ENCODE peak calls at places on chromosomes 11 and 22, in six cellular contexts. H, Q, Z, O, D and V are unnamed samples.
A peak's percentile ranks its signal among the peaks of the same experiment; 100 is the strongest.

GRCh38 chr22:34105461-34106062 is 185.3 kb upstream of the LARGE1 start:
- DNase-seq in O (peak; percentile 56), Q (peak; percentile 35), H (peak; percentile 26), D (peak; percentile 15), Z (no peak), V (no peak)

GRCh38 chr11:107316426-107316825 is 141.2 kb downstream of the CWF19L2 start:
- DNase-seq in O (no peak), Q (no peak), Z (no peak), H (no peak), D (no peak), V (no peak)

GRCh38 chr11:34379081-34379480 is 21.3 kb upstream of the ABTB2 start:
- DNase-seq in D (no peak), Z (no peak), Q (no peak), O (no peak), H (no peak), V (no peak)

GRCh38 chr11:76291576-76292526 is 85.5 kb upstream of the WNT11 start:
- DNase-seq in Z (no peak), H (peak; percentile 30), Q (no peak), D (no peak), O (no peak), V (no peak)

GRCh38 chr22:23714596-23715588 is 24.1 kb downstream of the RGL4 start:
- DNase-seq in D (no peak), H (peak; percentile 15), Q (no peak), Z (no peak), O (no peak), V (no peak)

GRCh38 chr22:49614966-49615965 is 212.4 kb downstream of the BRD1 start:
- DNase-seq in H (no peak), D (no peak), O (no peak), Q (no peak), Z (no peak), V (no peak)

GRCh38 chr22:45612451-45612901 is 59.2 kb upstream of the ATXN10 start:
- DNase-seq in Q (peak; percentile 82), H (no peak), O (peak; percentile 50), Z (peak; percentile 42), D (no peak), V (no peak)

GRCh38 chr11:116384407-116384806 is 388.4 kb downstream of the BUD13 start:
- DNase-seq in O (no peak), Z (no peak), H (no peak), D (no peak), Q (no peak), V (no peak)

GRCh38 chr22:19612866-19613572 is 88.8 kb upstream of the CLDN5 start:
- DNase-seq in Q (no peak), D (no peak), O (no peak), Z (no peak), H (no peak), V (no peak)

GRCh38 chr11:1038361-1038760 is 1.8 kb upstream of the MUC6 start:
- DNase-seq in D (no peak), O (no peak), Z (no peak), H (no peak), Q (no peak), V (no peak)

GRCh38 chr22:36325163-36326031 is 62.4 kb downstream of the MYH9 start:
- DNase-seq in Q (peak; percentile 53), Z (no peak), D (no peak), H (no peak), O (peak; percentile 82), V (no peak)

GRCh38 chr11:96228472-96228871 is 114.5 kb downstream of the MAML2 start:
- DNase-seq in Z (peak; percentile 88), H (no peak), Q (peak; percentile 65), D (peak; percentile 87), O (peak; percentile 66), V (no peak)

GRCh38 chr11:9495780-9496514 is 35.1 kb downstream of the ZNF143 start:
- DNase-seq in H (no peak), Q (no peak), Z (no peak), D (no peak), O (no peak), V (no peak)

GRCh38 chr11:43680521-43681505 is at the start of gene HSD17B12:
- DNase-seq in D (peak; percentile 100), Z (peak; percentile 96), O (peak; percentile 96), Q (peak; percentile 99), H (peak; percentile 100), V (peak; percentile 80)

GRCh38 chr11:45921561-45922424 is 663 bp upstream of the LARGE2 start:
- DNase-seq in Q (peak; percentile 14), Z (no peak), H (peak; percentile 98), D (peak; percentile 45), O (no peak), V (no peak)

GRCh38 chr11:91768783-91769182 is 455.8 kb upstream of the FAT3 start:
- DNase-seq in O (no peak), Q (no peak), H (no peak), Z (no peak), D (no peak), V (no peak)
- H3K27me3 ChIP-seq in O (no peaks in the 10 kb centered on the region), Q (no peaks in the 10 kb centered on the region), H (no peaks in the 10 kb centered on the region), Z (no peaks in the 10 kb centered on the region), D (no peaks in the 10 kb centered on the region), V (no peaks in the 10 kb centered on the region)

DNA sequence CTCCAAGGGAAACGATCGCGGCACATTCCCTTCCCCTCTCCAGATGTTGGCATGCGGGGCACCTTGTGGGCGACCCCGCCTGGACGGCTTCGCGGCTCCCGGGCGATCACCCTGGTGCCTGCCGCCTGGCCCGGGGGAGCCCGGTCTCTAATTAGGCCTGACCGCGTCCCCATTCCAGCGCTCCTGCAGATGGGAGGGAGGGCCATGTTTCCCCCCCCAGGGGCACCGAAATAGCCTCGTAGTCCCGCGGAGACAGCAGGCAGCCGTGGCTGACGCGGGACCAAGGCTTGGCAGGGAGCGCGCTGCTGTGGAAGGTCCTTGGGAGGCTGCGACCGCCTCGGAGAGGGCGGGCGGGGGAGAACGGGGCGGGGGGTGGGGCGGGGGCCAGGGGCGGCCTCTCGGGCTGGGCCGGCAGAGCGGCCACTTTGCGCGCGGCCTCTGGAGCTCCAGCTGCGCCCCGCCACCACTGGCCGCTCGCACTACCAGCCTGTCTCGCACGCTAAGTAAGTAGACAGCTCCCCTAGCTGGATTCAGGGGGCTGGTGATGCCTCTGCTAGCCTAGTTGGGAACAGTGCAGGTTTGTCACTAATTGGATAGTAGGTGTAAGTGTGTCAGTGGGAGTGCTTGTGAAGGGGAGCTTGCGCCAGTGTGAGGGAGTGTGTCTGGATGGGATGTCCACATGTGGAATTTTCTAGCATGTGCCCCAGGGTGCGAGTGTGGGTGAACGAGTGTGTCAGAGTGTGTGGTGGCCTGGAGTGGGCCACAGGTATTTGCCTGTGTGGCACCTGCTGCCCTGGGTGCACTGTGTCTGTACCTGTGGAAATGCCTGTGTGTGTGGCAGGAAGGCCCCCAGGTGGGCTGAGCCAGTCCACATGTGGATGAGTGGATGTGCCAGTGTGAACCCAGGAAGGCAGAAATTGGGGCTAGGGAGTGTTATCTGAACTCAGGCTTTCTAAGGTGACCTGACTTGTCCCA is at the start of gene INSC:
- DNase-seq in H (no peak), O (no peak), Z (no peak), D (no peak), Q (no peak), V (no peak)
- TF ChIP-seq CTCF in H (no peak), O (no peak), Z (no peak), D (no peak), Q (no peak), V (no peak)

GRCh38 chr11:72242141-72242540 is 1.8 kb downstream of the PHOX2A start:
- DNase-seq in D (no peak), Q (no peak), H (no peak), Z (no peak), O (no peak), V (no peak)
- H3K27me3 ChIP-seq in D (peaks cover 81% of the 10 kb centered on the region), Q (peaks cover 19% of the 10 kb centered on the region), H (no peaks in the 10 kb centered on the region), Z (peaks cover 63% of the 10 kb centered on the region), O (no peaks in the 10 kb centered on the region), V (peaks cover 2% of the 10 kb centered on the region)

GRCh38 chr11:65013692-65014145 is 241 bp upstream of the ARL2 start:
- DNase-seq in H (peak; percentile 96), D (peak; percentile 97), Q (peak; percentile 92), O (peak; percentile 80), Z (peak; percentile 70), V (no peak)

GRCh38 chr11:65016705-65017104 is 2.7 kb downstream of the ARL2 start:
- DNase-seq in Q (no peak), D (no peak), H (no peak), Z (no peak), O (no peak), V (no peak)

GRCh38 chr11:65008873-65009272 is 5.1 kb upstream of the ARL2 start:
- DNase-seq in H (no peak), O (no peak), Q (no peak), D (no peak), Z (no peak), V (no peak)

GRCh38 chr11:65014146-65014960 is at the start of gene ARL2:
- DNase-seq in O (peak; percentile 15), D (peak; percentile 51), Q (no peak), H (no peak), Z (no peak), V (no peak)

DNA sequence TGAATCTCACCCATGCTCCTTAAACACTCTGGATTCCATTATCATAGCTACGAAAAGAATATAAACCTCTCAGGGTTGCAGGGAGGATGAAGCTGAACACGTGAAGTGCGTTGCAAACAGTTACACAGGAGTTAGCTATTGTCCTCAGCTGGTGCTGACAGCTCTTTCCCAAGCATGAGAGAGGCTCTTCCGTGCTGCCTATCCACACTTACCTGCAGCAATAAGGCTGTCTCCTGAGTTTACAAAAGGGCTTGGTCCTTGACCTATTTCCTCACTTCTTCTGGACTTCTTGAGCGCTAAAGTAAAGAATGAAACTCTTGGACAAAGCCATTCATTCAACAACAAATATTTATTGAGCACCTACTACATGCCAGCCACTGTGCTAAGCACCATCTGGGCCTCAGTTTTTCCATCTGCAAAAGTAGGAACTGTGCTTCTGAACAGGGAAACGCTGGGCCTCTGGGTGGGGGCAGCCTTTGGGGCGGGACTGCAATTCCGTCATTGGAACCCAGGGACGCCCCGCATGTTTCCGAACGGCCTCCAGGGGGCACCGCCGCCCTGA is 749 bp upstream of the ARL2 start:
- DNase-seq in Q (peak; percentile 94), Z (peak; percentile 61), O (peak; percentile 91), H (peak; percentile 95), D (no peak), V (no peak)
- TF ChIP-seq CTCF in Q (peak; percentile 69), Z (peak; percentile 78), O (peak; percentile 80), H (peak; percentile 92), D (peak; percentile 81), V (no peak)

DNA sequence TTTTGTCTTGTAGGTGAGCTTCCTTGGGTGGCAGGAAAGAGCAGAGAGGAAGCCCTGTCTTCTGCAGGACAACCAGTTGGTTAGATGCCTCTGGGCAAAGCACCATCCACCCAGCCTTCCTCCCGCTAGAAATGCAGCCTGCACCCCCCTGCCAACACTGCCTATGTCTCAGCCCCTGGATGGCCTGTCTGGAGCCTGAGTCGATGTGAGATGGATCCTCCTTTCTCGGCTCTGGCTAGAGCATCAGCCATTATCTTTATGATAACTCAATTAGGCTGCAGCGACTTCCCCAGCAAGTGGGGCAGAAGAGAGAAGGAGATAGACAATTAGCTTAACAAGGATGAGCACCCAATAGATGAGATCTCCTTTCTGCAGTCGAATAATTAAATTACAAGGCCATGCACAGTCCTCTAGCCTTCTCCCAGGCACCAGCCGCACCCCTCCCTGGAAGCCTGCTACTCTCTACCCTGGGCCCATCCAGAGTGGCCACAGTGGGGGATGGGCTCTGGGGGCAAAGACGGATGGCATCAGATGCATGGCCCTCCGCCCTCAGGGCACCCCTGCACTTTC is 179.3 kb downstream of the CEP164 start:
- DNase-seq in O (no peak), Z (no peak), H (no peak), Q (no peak), D (no peak), V (no peak)
- H3K27me3 ChIP-seq in O (no peaks in the 10 kb centered on the region), Z (peaks cover 12% of the 10 kb centered on the region), H (no peaks in the 10 kb centered on the region), Q (no peaks in the 10 kb centered on the region), D (no peaks in the 10 kb centered on the region), V (peaks cover 2% of the 10 kb centered on the region)

GRCh38 chr11:121864660-121865059 is 251.4 kb downstream of the BLID start:
- DNase-seq in Z (no peak), D (peak; percentile 15), H (no peak), Q (no peak), O (no peak), V (no peak)
- TF ChIP-seq CTCF in Z (no peak), D (peak; percentile 30), H (no peak), Q (no peak), O (no peak), V (peak; percentile 17)